ENCODE peak calls at places on chromosomes 11 and 22, in four cellular contexts. A, U, L and K are unnamed samples.

GRCh38 chr11:116207349-116207748 is 565.4 kb downstream of the BUD13 start:
- DNase-seq in A (no peak), U (no peak), L (no peak), K (no peak)

GRCh38 chr11:68938816-68939582 is 35.3 kb downstream of the IGHMBP2 start:
- DNase-seq in A (no peak), U (no peak), L (no peak), K (no peak)

GRCh38 chr11:35549787-35550186 is 24.4 kb upstream of the PAMR1 start:
- DNase-seq in A (no peak), U (no peak), L (no peak), K (no peak)

GRCh38 chr22:26743149-26743548 is 85.8 kb downstream of the MIAT start:
- DNase-seq in A (peak), U (no peak), L (no peak), K (no peak)

GRCh38 chr11:1367721-1368120 is 22.0 kb upstream of the BRSK2 start:
- DNase-seq in A (no peak), U (no peak), L (no peak), K (no peak)

GRCh38 chr22:26552466-26552865 is 37.5 kb downstream of the TPST2 start:
- DNase-seq in A (no peak), U (no peak), L (no peak), K (no peak)

GRCh38 chr11:7418061-7418460 is 67.2 kb upstream of the OLFML1 start:
- DNase-seq in A (no peak), U (no peak), L (no peak), K (no peak)

GRCh38 chr11:128555606-128556005 is 31.8 kb downstream of the ETS1 start:
- DNase-seq in A (no peak), U (no peak), L (no peak), K (no peak)

GRCh38 chr11:85918910-85919794 is 64.0 kb downstream of the CCDC83 start:
- DNase-seq in A (no peak), U (no peak), L (no peak), K (no peak)

GRCh38 chr11:61279934-61280656 is 15.0 kb downstream of the VWCE start:
- DNase-seq in A (no peak), U (no peak), L (no peak), K (no peak)

GRCh38 chr22:49208768-49209252 is 618.9 kb downstream of the BRD1 start:
- DNase-seq in A (peak), U (no peak), L (no peak), K (no peak)

GRCh38 chr11:11293798-11294611 is 59.0 kb downstream of the CSNK2A3 start:
- DNase-seq in A (no peak), U (no peak), L (no peak), K (no peak)

GRCh38 chr22:36256474-36256873 is 3.5 kb downstream of the APOL1 start:
- DNase-seq in A (no peak), U (no peak), L (no peak), K (no peak)

GRCh38 chr11:38593649-38594048 is 1995.6 kb upstream of the RAG2 start:
- DNase-seq in A (no peak), U (no peak), L (no peak), K (no peak)

GRCh38 chr11:4190519-4190918 is 95.9 kb downstream of the RRM1 start:
- DNase-seq in A (no peak), U (no peak), L (no peak), K (no peak)

GRCh38 chr11:73559758-73560157 is 38.2 kb downstream of the FAM168A start:
- DNase-seq in A (no peak), U (no peak), L (no peak), K (no peak)

GRCh38 chr22:19796169-19796568 is 35.6 kb downstream of the TBX1 start:
- DNase-seq in A (no peak), U (no peak), L (no peak), K (no peak)

GRCh38 chr22:37295213-37295886 is 13.0 kb downstream of the CYTH4 start:
- DNase-seq in A (no peak), U (no peak), L (peak), K (no peak)

GRCh38 chr11:114938799-114939198 is 260.5 kb downstream of the NXPE2 start:
- DNase-seq in A (no peak), U (no peak), L (no peak), K (no peak)

GRCh38 chr22:38739300-38740055 is 16.3 kb downstream of the SUN2 start:
- DNase-seq in A (no peak), U (no peak), L (no peak), K (no peak)

GRCh38 chr22:38738475-38739070 is 17.2 kb downstream of the SUN2 start:
- DNase-seq in A (no peak), U (no peak), L (no peak), K (no peak)

GRCh38 chr22:38736257-38736570 is 19.6 kb downstream of the SUN2 start:
- DNase-seq in A (no peak), U (no peak), L (no peak), K (no peak)

GRCh38 chr22:38735465-38736256 is 20.1 kb downstream of the SUN2 start:
- DNase-seq in A (no peak), U (no peak), L (no peak), K (no peak)

DNA sequence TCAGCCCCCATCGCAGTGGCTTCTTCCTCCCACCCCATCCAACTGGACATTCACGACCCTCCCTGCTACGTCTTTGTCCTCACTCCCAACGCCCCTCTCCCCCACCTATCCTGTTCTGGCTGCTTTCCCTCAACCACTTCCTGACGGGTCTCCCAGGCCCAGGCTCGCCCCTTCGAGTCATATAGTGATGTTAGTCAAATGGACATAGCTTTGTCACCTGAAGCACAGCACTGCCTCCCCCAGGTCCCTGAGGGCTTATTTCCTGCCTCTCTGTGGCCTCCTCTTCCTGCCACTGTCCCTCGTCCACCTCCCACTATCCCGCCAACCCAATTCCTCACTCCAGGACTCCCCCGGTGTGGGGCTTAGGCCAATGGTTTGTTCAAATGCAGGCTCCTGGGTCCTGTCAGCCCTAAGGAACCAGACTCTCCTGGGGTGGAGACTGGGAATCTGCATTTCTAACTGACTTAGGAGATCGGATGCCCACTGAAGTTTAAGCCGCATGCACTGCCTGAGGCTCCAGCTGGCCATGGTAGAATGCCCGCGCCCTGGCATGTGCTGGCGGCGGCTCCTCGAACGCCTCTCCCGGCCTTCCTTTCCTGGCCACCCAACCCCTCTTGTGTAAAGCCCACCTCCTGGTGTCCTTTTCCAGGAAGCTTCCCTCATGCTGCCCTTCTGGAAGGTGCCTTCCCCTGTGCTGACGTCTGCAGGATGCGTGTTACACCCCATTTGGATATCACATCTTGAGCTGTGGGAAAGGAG is 18.3 kb downstream of the SUN2 start:
- DNase-seq in A (no peak), U (no peak), L (no peak), K (no peak)
- TF ChIP-seq POLR2AphosphoS5 in A (no peak), U (peak), L (no peak), K (no peak)

GRCh38 chr22:22919041-22919440 is 31.4 kb downstream of the IGLL5 start:
- DNase-seq in A (peak), U (no peak), L (no peak), K (no peak)

GRCh38 chr22:22920104-22920654 is 32.6 kb downstream of the IGLL5 start:
- DNase-seq in A (peak), U (no peak), L (no peak), K (no peak)

GRCh38 chr22:22917377-22917776 is 29.8 kb downstream of the IGLL5 start:
- DNase-seq in A (peak), U (no peak), L (no peak), K (no peak)

GRCh38 chr22:22916952-22917290 is 29.3 kb downstream of the IGLL5 start:
- DNase-seq in A (peak), U (no peak), L (no peak), K (no peak)

GRCh38 chr22:22918297-22918965 is 30.8 kb downstream of the IGLL5 start:
- DNase-seq in A (peak), U (no peak), L (no peak), K (no peak)
- TF ChIP-seq SPI1 in A (no peak), U (no peak), L (no peak), K (no peak)

GRCh38 chr11:63914896-63915681 is 1.9 kb downstream of the RCOR2 start:
- DNase-seq in A (no peak), U (no peak), L (no peak), K (no peak)
- TF ChIP-seq POLR2AphosphoS5 in A (no peak), U (no peak), L (no peak), K (no peak)

GRCh38 chr22:33666249-33666648 is 254.0 kb downstream of the LARGE1 start:
- DNase-seq in A (no peak), U (no peak), L (no peak), K (no peak)
- TF ChIP-seq SPI1 in A (no peak), U (no peak), L (no peak), K (no peak)